ENCODE peak calls at places on chromosomes 12 and 14, in four cellular contexts. W, G, T and R are unnamed samples.

GRCh38 chr12:109047081-109047805 is 5.1 kb upstream of the USP30 start:
- DNase-seq in W (no peak), G (no peak), T (no peak), R (no peak)

GRCh38 chr14:55446127-55446736 is 5.8 kb upstream of the TBPL2 start:
- DNase-seq in G (peak), W (peak), T (peak), R (peak)

GRCh38 chr14:81269100-81269978 is 48.6 kb upstream of the GTF2A1 start:
- DNase-seq in G (peak), W (peak), T (no peak), R (peak)

GRCh38 chr12:80622271-80622670 is 85.2 kb upstream of the MYF6 start:
- DNase-seq in T (no peak), W (peak), G (no peak), R (no peak)

GRCh38 chr12:22626429-22626828 is 1.5 kb downstream of the ETNK1 start:
- DNase-seq in T (no peak), W (no peak), G (no peak), R (peak)

GRCh38 chr14:34258318-34258717 is 203.7 kb downstream of the SPTSSA start:
- DNase-seq in G (no peak), T (no peak), W (no peak), R (no peak)

GRCh38 chr12:78680596-78680995 is 184.0 kb upstream of the SYT1 start:
- DNase-seq in W (no peak), T (no peak), G (no peak), R (no peak)

GRCh38 chr12:74264692-74265091 is 272.9 kb upstream of the ATXN7L3B start:
- DNase-seq in W (no peak), G (no peak), T (no peak), R (no peak)

GRCh38 chr12:6554990-6555691 is 701 bp downstream of the IFFO1 start:
- DNase-seq in G (no peak), W (no peak), T (no peak), R (no peak)

GRCh38 chr12:131817241-131817640 is 11.0 kb upstream of the MMP17 start:
- DNase-seq in T (no peak), G (no peak), W (no peak), R (no peak)

GRCh38 chr12:47808574-47809380 is 10.9 kb downstream of the HDAC7 start:
- DNase-seq in G (peak), W (no peak), T (no peak), R (peak)

GRCh38 chr12:8840938-8841633 is 18.7 kb downstream of the A2ML1 start:
- DNase-seq in T (no peak), G (no peak), W (no peak), R (no peak)

GRCh38 chr12:91766454-91766853 is 379.2 kb downstream of the BTG1 start:
- DNase-seq in T (no peak), W (no peak), G (no peak), R (no peak)

GRCh38 chr14:96741151-96741977 is 55.8 kb upstream of the VRK1 start:
- DNase-seq in W (peak), T (peak), G (peak), R (peak)

GRCh38 chr14:50714452-50715073 is 46.5 kb upstream of the SAV1 start:
- DNase-seq in W (peak), T (no peak), G (peak), R (peak)

GRCh38 chr14:99619873-99620834 is 16.1 kb upstream of the CCDC85C start:
- DNase-seq in W (no peak), T (no peak), G (no peak), R (no peak)

GRCh38 chr12:94458882-94459772 is 540 bp downstream of the CEP83 start:
- DNase-seq in G (peak), T (no peak), W (no peak), R (peak)

GRCh38 chr14:70009961-70010360 is 130.7 kb downstream of the SMOC1 start:
- DNase-seq in G (no peak), T (no peak), W (no peak), R (no peak)

GRCh38 chr12:41174602-41175001 is 13.5 kb upstream of the PDZRN4 start:
- DNase-seq in T (no peak), G (no peak), W (no peak), R (no peak)

GRCh38 chr12:121283388-121283787 is 13.1 kb downstream of the CAMKK2 start:
- DNase-seq in T (no peak), W (no peak), G (no peak), R (no peak)

GRCh38 chr12:132163911-132164288 is 19.6 kb downstream of the NOC4L start:
- DNase-seq in T (no peak), W (no peak), G (no peak), R (no peak)

GRCh38 chr14:61581955-61582615 is 113.2 kb upstream of the HIF1A start:
- DNase-seq in G (no peak), W (no peak), T (no peak), R (no peak)

GRCh38 chr12:132427999-132428871 is 61.7 kb upstream of the FBRSL1 start:
- DNase-seq in T (peak), W (no peak), G (no peak), R (no peak)

GRCh38 chr12:92107621-92108131 is 38.0 kb downstream of the BTG1 start:
- DNase-seq in W (no peak), G (no peak), T (no peak), R (no peak)

GRCh38 chr14:103398427-103399195 is 13.4 kb downstream of the MARK3 start:
- DNase-seq in G (no peak), W (no peak), T (no peak), R (no peak)

GRCh38 chr14:50860478-50861086 is 11.3 kb upstream of the ABHD12B start:
- DNase-seq in G (peak), T (peak), W (peak), R (peak)

GRCh38 chr12:50174971-50175715 is 8.0 kb upstream of the CERS5 start:
- DNase-seq in G (peak), T (no peak), W (peak), R (peak)

GRCh38 chr14:74882103-74882920 is 596 bp downstream of the DLST start:
- DNase-seq in T (peak), G (peak), W (no peak), R (peak)

GRCh38 chr12:109580272-109580671 is 6.7 kb downstream of the MVK start:
- DNase-seq in W (no peak), G (no peak), T (no peak), R (no peak)

GRCh38 chr12:57069522-57069921 is 9.1 kb downstream of the NEMP1 start:
- DNase-seq in G (peak), T (peak), W (peak), R (peak)

GRCh38 chr14:89911018-89911919 is 43.3 kb downstream of the EFCAB11 start:
- DNase-seq in W (no peak), G (no peak), T (peak), R (peak)

GRCh38 chr12:43887397-43887796 is 51.5 kb downstream of the TMEM117 start:
- DNase-seq in G (no peak), T (no peak), W (no peak), R (no peak)

GRCh38 chr12:57195655-57196371 is 20.8 kb upstream of the NXPH4 start:
- DNase-seq in W (no peak), T (no peak), G (no peak), R (peak)

GRCh38 chr14:92655372-92655771 is 93.1 kb downstream of the LGMN start:
- DNase-seq in G (no peak), T (no peak), W (no peak), R (no peak)

GRCh38 chr12:132506730-132507538 is 17.0 kb downstream of the FBRSL1 start:
- DNase-seq in G (no peak), W (no peak), T (peak), R (no peak)

GRCh38 chr12:2507811-2508210 is 287.0 kb upstream of the FKBP4 start:
- DNase-seq in T (no peak), G (no peak), W (no peak), R (no peak)

GRCh38 chr12:121218588-121219352 is 8.8 kb downstream of the P2RX4 start:
- DNase-seq in G (no peak), T (peak), W (no peak), R (no peak)

GRCh38 chr12:69129014-69129413 is 110.4 kb upstream of the CPSF6 start:
- DNase-seq in T (no peak), G (no peak), W (no peak), R (peak)

GRCh38 chr12:14910090-14910915 is 24.6 kb upstream of the MGP start:
- DNase-seq in T (no peak), G (no peak), W (no peak), R (peak)